ENCODE peak calls at places on chromosomes 3 and 15, in six cellular contexts. F is tibial artery, N is brain microvascular endothelial cell, C is neural crest cell, Z is fibroblast of pulmonary artery, G is progenitor cell of endocrine pancreas. W is an unnamed sample.

GRCh38 chr3:179902061-179902460 is 134.7 kb downstream of the PEX5L start:
- DNase-seq in Z (no peak), G (no peak), N (no peak), F (no peak), C (no peak), W (no peak)

GRCh38 chr3:195546130-195546560 is 3.0 kb upstream of the PPP1R2 start:
- DNase-seq in G (no peak), Z (peak), F (peak), N (peak), C (no peak), W (peak)

GRCh38 chr15:35173444-35174118 is 88.5 kb upstream of the NANOGP8 start:
- DNase-seq in G (no peak), Z (peak), C (no peak), F (no peak), N (peak), W (no peak)

GRCh38 chr15:34109775-34110663 is 8.1 kb downstream of the PGBD4 start:
- DNase-seq in F (no peak), C (no peak), Z (peak), G (no peak), N (peak), W (peak)

GRCh38 chr3:49967307-49967706 is 27.4 kb downstream of the RBM6 start:
- DNase-seq in F (no peak), Z (peak), C (no peak), N (no peak), G (no peak), W (no peak)

GRCh38 chr15:58551084-58551763 is 119.4 kb downstream of the LIPC start:
- DNase-seq in C (no peak), G (no peak), Z (no peak), F (no peak), N (no peak), W (no peak)

GRCh38 chr3:194265505-194265892 is 85.6 kb downstream of the CPN2 start:
- DNase-seq in F (peak), G (no peak), N (peak), Z (peak), C (no peak), W (peak)

GRCh38 chr15:74835312-74835823 is 7.6 kb downstream of the ULK3 start:
- DNase-seq in Z (peak), C (peak), N (peak), G (peak), F (no peak), W (no peak)

GRCh38 chr3:100697183-100697582 is 12.1 kb upstream of the TFG start:
- DNase-seq in N (no peak), Z (no peak), C (no peak), F (peak), G (no peak), W (no peak)

GRCh38 chr3:195263925-195264575 is 6.9 kb downstream of the XXYLT1 start:
- DNase-seq in G (no peak), F (no peak), Z (no peak), C (no peak), N (no peak), W (no peak)

GRCh38 chr3:157159037-157159761 is 748 bp downstream of the CCNL1 start:
- DNase-seq in N (peak), Z (peak), C (peak), G (peak), F (peak), W (no peak)

GRCh38 chr15:35019401-35020327 is 31.6 kb upstream of the ZNF770 start:
- DNase-seq in N (no peak), C (no peak), G (no peak), F (no peak), Z (peak), W (no peak)

GRCh38 chr3:124923833-124924232 is 10.7 kb downstream of the MUC13 start:
- DNase-seq in N (no peak), C (no peak), Z (peak), G (no peak), F (no peak), W (no peak)

GRCh38 chr15:82044373-82045178 is 1.2 kb downstream of the MEX3B start:
- DNase-seq in Z (peak), C (peak), G (peak), N (peak), F (peak), W (peak)

GRCh38 chr15:90239371-90239770 is 5.4 kb downstream of the GDPGP1 start:
- DNase-seq in G (no peak), N (no peak), Z (no peak), F (no peak), C (no peak), W (no peak)

GRCh38 chr3:140736863-140737460 is 59.1 kb downstream of the TRIM42 start:
- DNase-seq in N (peak), C (peak), F (no peak), G (peak), Z (peak), W (peak)

GRCh38 chr3:175743733-175744400 is 884.7 kb downstream of the NAALADL2 start:
- DNase-seq in F (no peak), Z (peak), C (no peak), N (peak), G (no peak), W (peak)

GRCh38 chr3:113673593-113673992 is 22.8 kb downstream of the USF3 start:
- DNase-seq in G (no peak), C (no peak), N (no peak), F (no peak), Z (no peak), W (no peak)

GRCh38 chr3:113676252-113676651 is 20.2 kb downstream of the USF3 start:
- DNase-seq in N (no peak), F (no peak), G (no peak), C (no peak), Z (no peak), W (no peak)

GRCh38 chr3:113678773-113679172 is 17.7 kb downstream of the USF3 start:
- DNase-seq in C (no peak), Z (no peak), N (no peak), F (no peak), G (no peak), W (no peak)

GRCh38 chr3:113677745-113678144 is 18.7 kb downstream of the USF3 start:
- DNase-seq in G (no peak), F (no peak), N (no peak), C (no peak), Z (no peak), W (no peak)
- TF ChIP-seq CTCF in G (no peak), F (no peak), N (no peak), C (no peak), Z (no peak), W (no peak)

GRCh38 chr3:130699765-130700164 is 46.9 kb downstream of the PIK3R4 start:
- DNase-seq in G (no peak), F (no peak), Z (peak), N (peak), C (no peak), W (no peak)
- TF ChIP-seq CTCF in G (peak), F (peak), Z (peak), N (peak), C (peak), W (peak)

GRCh38 chr3:191502583-191502982 is 41.6 kb downstream of the PYDC2 start:
- DNase-seq in F (no peak), G (no peak), C (no peak), N (no peak), Z (no peak), W (no peak)
- TF ChIP-seq CTCF in F (no peak), G (peak), C (peak), N (peak), Z (peak), W (peak)

GRCh38 chr15:50773389-50773788 is 7.9 kb upstream of the SPPL2A start:
- DNase-seq in F (no peak), G (no peak), C (no peak), Z (no peak), N (no peak), W (no peak)

GRCh38 chr15:50778089-50778488 is 12.6 kb upstream of the SPPL2A start:
- DNase-seq in N (no peak), C (no peak), G (no peak), Z (no peak), F (no peak), W (no peak)

GRCh38 chr15:50774450-50774849 is 8.9 kb upstream of the SPPL2A start:
- DNase-seq in F (no peak), Z (no peak), C (no peak), N (no peak), G (no peak), W (no peak)

GRCh38 chr15:50777045-50777444 is 11.5 kb upstream of the SPPL2A start:
- DNase-seq in C (no peak), F (no peak), Z (no peak), N (no peak), G (no peak), W (no peak)
- TF ChIP-seq CTCF in C (peak), F (no peak), Z (no peak), N (no peak), G (no peak), W (peak)

GRCh38 chr3:64188810-64189560 is 36.3 kb downstream of the PRICKLE2 start:
- DNase-seq in F (peak), Z (peak), G (no peak), C (no peak), N (peak), W (peak)
- TF ChIP-seq CTCF in F (no peak), Z (no peak), G (no peak), C (no peak), N (no peak), W (no peak)

DNA sequence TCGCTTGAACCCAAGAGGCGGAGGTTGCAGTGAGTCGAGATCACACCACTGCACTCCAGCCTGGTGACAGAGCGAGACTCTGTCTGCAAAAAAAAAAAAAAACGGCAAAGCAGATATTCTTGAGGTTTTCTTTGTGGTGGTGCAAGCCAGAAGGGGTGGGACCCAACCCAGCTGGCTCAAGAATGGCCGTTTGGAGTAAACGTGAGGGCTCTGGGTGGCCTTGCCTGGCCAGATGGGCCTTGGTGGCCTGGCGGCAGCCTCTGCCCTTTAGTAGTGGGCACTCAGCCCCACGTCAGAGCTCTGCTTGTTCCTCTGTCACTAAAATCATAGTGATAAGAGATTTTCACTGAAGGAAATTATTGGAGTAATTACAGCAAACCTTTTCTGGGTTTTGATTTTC is 50.5 kb downstream of the ATP1B3 start:
- DNase-seq in N (no peak), G (no peak), C (no peak), F (no peak), Z (no peak), W (no peak)
- TF ChIP-seq CTCF in N (no peak), G (no peak), C (no peak), F (no peak), Z (no peak), W (no peak)

GRCh38 chr15:68051109-68051508 is 3.0 kb upstream of the PIAS1 start:
- DNase-seq in N (no peak), F (no peak), G (no peak), Z (no peak), C (no peak), W (no peak)
- TF ChIP-seq CTCF in N (no peak), F (no peak), G (no peak), Z (peak), C (no peak), W (no peak)

DNA sequence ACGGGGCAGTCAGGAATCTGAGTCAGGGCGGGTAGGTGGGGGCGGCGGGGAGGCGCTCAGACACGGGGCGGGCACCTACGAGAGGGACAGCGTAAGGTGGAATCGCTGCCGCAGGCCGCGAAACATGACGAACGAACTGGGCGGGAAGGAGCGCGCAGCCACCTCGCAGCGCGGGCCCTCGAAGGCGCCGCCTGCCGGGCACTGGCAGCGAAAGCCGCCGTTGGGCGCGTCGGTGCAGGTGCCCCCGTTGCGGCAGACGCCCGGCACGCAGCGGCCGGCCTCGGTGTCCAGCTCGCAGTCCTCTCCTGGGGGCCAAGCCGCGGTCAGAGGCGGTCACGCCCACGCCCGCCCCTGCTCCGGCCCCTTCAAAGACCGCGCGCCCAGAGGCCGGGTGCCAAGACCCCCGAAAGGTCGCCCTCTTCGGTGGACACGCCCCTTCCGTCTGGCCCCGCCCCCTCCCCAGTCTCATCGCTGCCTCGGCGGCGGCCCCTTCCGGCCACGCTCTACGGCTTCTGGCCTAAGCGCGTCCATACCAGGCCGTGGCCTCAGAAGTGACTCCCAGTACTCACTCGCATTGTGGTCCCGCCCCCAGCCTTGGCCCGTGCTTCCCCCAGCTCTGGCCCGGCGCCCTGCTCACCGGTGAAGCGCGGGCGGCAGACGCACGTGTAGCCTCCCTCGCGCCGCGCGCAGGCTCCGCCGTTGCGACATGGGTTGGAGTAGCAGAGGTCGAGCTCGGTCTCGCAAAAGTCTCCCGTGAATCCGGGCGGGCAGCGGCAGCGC is 6.4 kb downstream of the CELSR3 start:
- DNase-seq in G (peak), N (peak), Z (peak), F (peak), C (peak), W (no peak)
- TF ChIP-seq CTCF in G (peak), N (peak), Z (peak), F (peak), C (peak), W (peak)

GRCh38 chr15:80418892-80419537 is 14.8 kb downstream of the ARNT2 start:
- DNase-seq in F (no peak), C (peak), N (peak), Z (peak), G (no peak), W (no peak)
- TF ChIP-seq CTCF in F (peak), C (peak), N (peak), Z (peak), G (peak), W (peak)

DNA sequence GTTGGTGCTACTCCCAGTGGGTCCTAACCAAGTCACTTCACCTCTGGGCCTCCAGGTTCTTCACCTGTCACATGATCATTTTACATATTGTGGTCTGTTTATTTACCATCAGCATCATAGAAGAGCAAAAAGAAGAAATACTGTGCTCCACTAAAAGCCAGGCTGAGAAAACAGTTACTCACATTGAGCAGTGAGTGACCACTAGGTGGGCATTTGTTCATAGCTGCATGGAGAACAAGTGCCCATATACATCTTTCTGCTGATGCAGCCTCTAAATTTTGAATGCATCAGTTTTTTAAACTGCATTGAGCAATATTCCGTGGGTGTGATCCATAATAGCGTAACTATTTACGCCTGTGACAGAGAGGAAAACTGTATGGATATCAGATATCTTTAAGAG is 76.2 kb downstream of the DCUN1D1 start:
- DNase-seq in F (no peak), N (no peak), C (no peak), Z (no peak), G (no peak), W (no peak)
- TF ChIP-seq CTCF in F (no peak), N (peak), C (peak), Z (peak), G (peak), W (peak)